ENCODE peak calls at places on chromosomes 2 and 18, in six cellular contexts. O is GDM1; R is iris pigment epithelial cell; I is LHCN-M2; P is CD4-positive, alpha-beta T cell; M is ACHN. S is an unnamed sample.

GRCh38 chr2:199160677-199161465 is 296.9 kb downstream of the SATB2 start:
- DNase-seq in O (no peak), I (peak), R (peak), P (no peak), M (peak), S (peak)

GRCh38 chr2:239326831-239327535 is 73.8 kb downstream of the HDAC4 start:
- DNase-seq in M (peak), O (no peak), I (peak), R (peak), P (peak), S (no peak)

GRCh38 chr2:179096090-179096489 is 46.2 kb upstream of the CCDC141 start:
- DNase-seq in R (no peak), O (no peak), M (no peak), P (no peak), I (no peak), S (no peak)

GRCh38 chr18:12630136-12630535 is 27.8 kb downstream of the SPIRE1 start:
- DNase-seq in M (peak), P (no peak), R (peak), I (peak), O (no peak), S (no peak)

GRCh38 chr2:149098722-149099121 is 60.2 kb downstream of the LYPD6B start:
- DNase-seq in O (no peak), R (peak), P (no peak), M (no peak), I (peak), S (peak)

GRCh38 chr2:82641781-82642180 is 1817.3 kb downstream of the SUCLG1 start:
- DNase-seq in M (no peak), R (no peak), I (no peak), P (no peak), O (no peak), S (no peak)

GRCh38 chr2:187542123-187542522 is 12.1 kb downstream of the TFPI start:
- DNase-seq in R (peak), M (no peak), O (no peak), P (no peak), I (peak), S (no peak)

GRCh38 chr2:39620067-39620466 is 45.6 kb upstream of the TMEM178A start:
- DNase-seq in I (peak), O (peak), M (peak), P (no peak), R (peak), S (peak)

GRCh38 chr2:178943745-178944144 is 106.2 kb downstream of the CCDC141 start:
- DNase-seq in R (no peak), O (no peak), M (no peak), P (no peak), I (peak), S (no peak)

GRCh38 chr2:44542520-44542919 is 180.8 kb downstream of the CAMKMT start:
- DNase-seq in O (no peak), R (no peak), I (no peak), P (no peak), M (no peak), S (no peak)

GRCh38 chr18:9872823-9873222 is 12.9 kb upstream of the TXNDC2 start:
- DNase-seq in I (no peak), P (no peak), R (no peak), O (no peak), M (no peak), S (no peak)

GRCh38 chr2:237359894-237360780 is 53.8 kb downstream of the COL6A3 start:
- DNase-seq in P (no peak), I (no peak), O (no peak), M (no peak), R (no peak), S (no peak)

GRCh38 chr2:196244966-196245365 is 73.6 kb upstream of the STK17B start:
- DNase-seq in R (peak), O (no peak), I (no peak), M (no peak), P (no peak), S (no peak)

GRCh38 chr2:152379089-152379488 is 44.1 kb downstream of the FMNL2 start:
- DNase-seq in R (no peak), I (no peak), P (no peak), O (no peak), M (no peak), S (no peak)

GRCh38 chr2:74498500-74499268 is 719 bp downstream of the LBX2 start:
- DNase-seq in I (peak), R (peak), M (no peak), P (no peak), O (no peak), S (no peak)

GRCh38 chr2:234415706-234416105 is 81.2 kb downstream of the ARL4C start:
- DNase-seq in R (no peak), P (no peak), I (no peak), O (no peak), M (no peak), S (no peak)

GRCh38 chr2:11417946-11418585 is 47.9 kb downstream of the E2F6 start:
- DNase-seq in R (no peak), M (peak), O (peak), P (no peak), I (peak), S (peak)

GRCh38 chr2:112335600-112335999 is 60.2 kb downstream of the ZC3H6 start:
- DNase-seq in M (peak), O (no peak), R (no peak), I (no peak), P (no peak), S (no peak)

GRCh38 chr2:222297600-222297935 is 1.2 kb downstream of the PAX3 start:
- DNase-seq in R (no peak), O (no peak), I (no peak), M (no peak), P (no peak), S (no peak)

GRCh38 chr2:163736433-163737168 is 793 bp upstream of the FIGN start:
- DNase-seq in P (no peak), R (peak), I (peak), O (no peak), M (peak), S (peak)

GRCh38 chr2:242019344-242019743 is 149.8 kb downstream of the RTP5 start:
- DNase-seq in P (no peak), M (no peak), R (no peak), I (no peak), O (no peak), S (no peak)

GRCh38 chr2:112198780-112199179 is 56.1 kb downstream of the ZC3H8 start:
- DNase-seq in O (no peak), P (no peak), I (no peak), R (no peak), M (no peak), S (no peak)

GRCh38 chr2:148885209-148885608 is 10.2 kb downstream of the KIF5C start:
- DNase-seq in P (no peak), R (no peak), O (no peak), I (no peak), M (no peak), S (no peak)

GRCh38 chr2:202797944-202798343 is 73.6 kb downstream of the ICA1L start:
- DNase-seq in M (no peak), O (no peak), I (no peak), R (no peak), P (no peak), S (no peak)

GRCh38 chr18:63511285-63511684 is 30.9 kb upstream of the SERPINB12 start:
- DNase-seq in I (peak), R (peak), P (no peak), M (peak), O (no peak), S (peak)

GRCh38 chr2:195575879-195576391 is 81.1 kb upstream of the SLC39A10 start:
- DNase-seq in O (no peak), M (peak), R (peak), P (no peak), I (peak), S (peak)

GRCh38 chr2:151361674-151362380 is 4.4 kb downstream of the TNFAIP6 start:
- DNase-seq in I (peak), P (no peak), O (no peak), M (peak), R (peak), S (peak)

GRCh38 chr2:240463274-240463865 is 27.9 kb downstream of the GPC1 start:
- DNase-seq in I (no peak), O (no peak), M (no peak), P (no peak), R (no peak), S (no peak)

GRCh38 chr2:184463866-184464248 is 134.5 kb upstream of the ZNF804A start:
- DNase-seq in P (no peak), I (no peak), O (no peak), R (no peak), M (no peak), S (no peak)